ENCODE peak calls at places on chromosomes 7 and 10, in eight cellular contexts. One of them, this sample, is unnamed.

GRCh38 chr7:106178593-106179134 is 66.6 kb upstream of the SYPL1 start:
- DNase-seq in dorsolateral prefrontal cortex: no peak
- DNase-seq in cardiac muscle cell: peak; percentile 83
- DNase-seq in endothelial cell of umbilical vein: peak; percentile 67
- DNase-seq in Karpas-422: no peak
- DNase-seq in AG04450: no peak
- DNase-seq in GM23248: peak; percentile 62
- DNase-seq in PC-9: peak; percentile 43
- DNase-seq in this sample: peak; percentile 2

GRCh38 chr10:124211921-124212320 is 118.5 kb upstream of the CHST15 start:
- DNase-seq in GM23248: peak; percentile 40
- DNase-seq in endothelial cell of umbilical vein: no peak
- DNase-seq in AG04450: no peak
- DNase-seq in Karpas-422: no peak
- DNase-seq in dorsolateral prefrontal cortex: no peak
- DNase-seq in PC-9: no peak
- DNase-seq in cardiac muscle cell: peak; percentile 20
- DNase-seq in this sample: peak; percentile 41

GRCh38 chr7:51430480-51431086 is 114.0 kb upstream of the COBL start:
- DNase-seq in dorsolateral prefrontal cortex: peak; percentile 71
- DNase-seq in Karpas-422: peak; percentile 87
- DNase-seq in cardiac muscle cell: peak; percentile 51
- DNase-seq in PC-9: peak; percentile 60
- DNase-seq in GM23248: peak; percentile 62
- DNase-seq in AG04450: no peak
- DNase-seq in endothelial cell of umbilical vein: peak; percentile 52
- DNase-seq in this sample: no peak

GRCh38 chr10:70404906-70405824 is 1.2 kb downstream of the EIF4EBP2 start:
- DNase-seq in AG04450: peak; percentile 85
- DNase-seq in GM23248: peak; percentile 97
- DNase-seq in cardiac muscle cell: peak; percentile 99
- DNase-seq in Karpas-422: peak; percentile 74
- DNase-seq in dorsolateral prefrontal cortex: peak; percentile 64
- DNase-seq in PC-9: peak; percentile 94
- DNase-seq in endothelial cell of umbilical vein: peak; percentile 62
- DNase-seq in this sample: peak; percentile 86

GRCh38 chr7:24981544-24981951 is 1.6 kb upstream of the OSBPL3 start:
- DNase-seq in Karpas-422: peak; percentile 64
- DNase-seq in GM23248: peak; percentile 92
- DNase-seq in endothelial cell of umbilical vein: peak; percentile 62
- DNase-seq in AG04450: no peak
- DNase-seq in PC-9: peak; percentile 68
- DNase-seq in dorsolateral prefrontal cortex: peak; percentile 89
- DNase-seq in cardiac muscle cell: peak; percentile 38
- DNase-seq in this sample: peak; percentile 87

GRCh38 chr10:124703778-124704427 is 40.3 kb downstream of the FAM53B start:
- DNase-seq in Karpas-422: no peak
- DNase-seq in AG04450: no peak
- DNase-seq in cardiac muscle cell: peak; percentile 64
- DNase-seq in endothelial cell of umbilical vein: peak; percentile 33
- DNase-seq in PC-9: no peak
- DNase-seq in dorsolateral prefrontal cortex: peak; percentile 65
- DNase-seq in GM23248: no peak
- DNase-seq in this sample: no peak

GRCh38 chr10:124909563-124909962 is 32.4 kb upstream of the ZRANB1 start:
- DNase-seq in endothelial cell of umbilical vein: no peak
- DNase-seq in dorsolateral prefrontal cortex: no peak
- DNase-seq in cardiac muscle cell: no peak
- DNase-seq in GM23248: no peak
- DNase-seq in AG04450: no peak
- DNase-seq in PC-9: no peak
- DNase-seq in Karpas-422: no peak
- DNase-seq in this sample: no peak

GRCh38 chr10:5776150-5776880 is 36.9 kb downstream of the GDI2 start:
- DNase-seq in GM23248: peak; percentile 41
- DNase-seq in AG04450: no peak
- DNase-seq in dorsolateral prefrontal cortex: peak; percentile 26
- DNase-seq in endothelial cell of umbilical vein: no peak
- DNase-seq in cardiac muscle cell: peak; percentile 30
- DNase-seq in PC-9: no peak
- DNase-seq in Karpas-422: no peak
- DNase-seq in this sample: no peak

GRCh38 chr10:100570518-100570865 is 34.7 kb downstream of the HIF1AN start:
- DNase-seq in endothelial cell of umbilical vein: no peak
- DNase-seq in Karpas-422: no peak
- DNase-seq in PC-9: no peak
- DNase-seq in dorsolateral prefrontal cortex: no peak
- DNase-seq in AG04450: no peak
- DNase-seq in cardiac muscle cell: no peak
- DNase-seq in GM23248: no peak
- DNase-seq in this sample: no peak

GRCh38 chr7:73718905-73719805 is at the start of gene STX1A:
- DNase-seq in endothelial cell of umbilical vein: peak; percentile 55
- DNase-seq in GM23248: peak; percentile 93
- DNase-seq in cardiac muscle cell: peak; percentile 75
- DNase-seq in Karpas-422: peak; percentile 88
- DNase-seq in dorsolateral prefrontal cortex: no peak
- DNase-seq in AG04450: no peak
- DNase-seq in PC-9: no peak
- DNase-seq in this sample: peak; percentile 67

DNA sequence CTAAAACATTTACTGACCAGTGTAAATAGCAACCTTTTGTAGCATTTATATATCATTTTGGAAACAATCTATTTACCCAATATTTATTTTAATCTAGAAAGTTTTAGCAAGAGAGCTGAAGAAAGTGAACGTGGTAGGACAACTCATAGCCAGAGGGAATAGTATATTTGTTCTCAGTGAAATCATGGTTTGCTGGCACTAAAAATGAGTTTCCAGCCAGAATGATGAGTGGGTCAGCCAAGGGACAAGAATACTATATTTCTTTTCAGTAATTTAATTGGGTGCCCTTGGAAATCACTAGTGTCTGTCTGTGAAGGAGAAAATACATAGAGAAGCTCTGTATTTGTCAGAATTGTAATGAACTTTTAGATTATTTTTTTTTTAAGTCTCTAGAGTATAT is 74.9 kb downstream of the MINPP1 start:
- DNase-seq in Karpas-422: no peak
- DNase-seq in cardiac muscle cell: peak; percentile 18
- DNase-seq in dorsolateral prefrontal cortex: no peak
- DNase-seq in endothelial cell of umbilical vein: no peak
- DNase-seq in GM23248: peak; percentile 44
- DNase-seq in PC-9: no peak
- DNase-seq in AG04450: no peak
- DNase-seq in this sample: peak; percentile 49
- H3K4me3 ChIP-seq in Karpas-422: no peak overlapping the region
- H3K4me3 ChIP-seq in cardiac muscle cell: no peak overlapping the region
- H3K4me3 ChIP-seq in dorsolateral prefrontal cortex: no peak overlapping the region
- H3K4me3 ChIP-seq in endothelial cell of umbilical vein: no peak overlapping the region
- H3K4me3 ChIP-seq in GM23248: no peak overlapping the region
- H3K4me3 ChIP-seq in PC-9: no peak overlapping the region
- H3K4me3 ChIP-seq in AG04450: no peak overlapping the region
- H3K4me3 ChIP-seq in this sample: peak overlapping the region; percentile 30

GRCh38 chr10:97087296-97087695 is 98.5 kb downstream of the SLIT1 start:
- DNase-seq in endothelial cell of umbilical vein: no peak
- DNase-seq in Karpas-422: no peak
- DNase-seq in GM23248: no peak
- DNase-seq in cardiac muscle cell: no peak
- DNase-seq in dorsolateral prefrontal cortex: no peak
- DNase-seq in AG04450: no peak
- DNase-seq in PC-9: no peak
- DNase-seq in this sample: no peak
- H3K27me3 ChIP-seq in endothelial cell of umbilical vein: peaks cover 7% of the 10 kb centered on the region
- H3K27me3 ChIP-seq in Karpas-422: no peaks in the 10 kb centered on the region
- H3K27me3 ChIP-seq in GM23248: peaks cover 6% of the 10 kb centered on the region
- H3K27me3 ChIP-seq in cardiac muscle cell: no peaks in the 10 kb centered on the region
- H3K27me3 ChIP-seq in dorsolateral prefrontal cortex: no peaks in the 10 kb centered on the region
- H3K27me3 ChIP-seq in AG04450: peaks cover 36% of the 10 kb centered on the region
- H3K27me3 ChIP-seq in PC-9: peaks cover 34% of the 10 kb centered on the region
- H3K27me3 ChIP-seq in this sample: peaks cover 3% of the 10 kb centered on the region

DNA sequence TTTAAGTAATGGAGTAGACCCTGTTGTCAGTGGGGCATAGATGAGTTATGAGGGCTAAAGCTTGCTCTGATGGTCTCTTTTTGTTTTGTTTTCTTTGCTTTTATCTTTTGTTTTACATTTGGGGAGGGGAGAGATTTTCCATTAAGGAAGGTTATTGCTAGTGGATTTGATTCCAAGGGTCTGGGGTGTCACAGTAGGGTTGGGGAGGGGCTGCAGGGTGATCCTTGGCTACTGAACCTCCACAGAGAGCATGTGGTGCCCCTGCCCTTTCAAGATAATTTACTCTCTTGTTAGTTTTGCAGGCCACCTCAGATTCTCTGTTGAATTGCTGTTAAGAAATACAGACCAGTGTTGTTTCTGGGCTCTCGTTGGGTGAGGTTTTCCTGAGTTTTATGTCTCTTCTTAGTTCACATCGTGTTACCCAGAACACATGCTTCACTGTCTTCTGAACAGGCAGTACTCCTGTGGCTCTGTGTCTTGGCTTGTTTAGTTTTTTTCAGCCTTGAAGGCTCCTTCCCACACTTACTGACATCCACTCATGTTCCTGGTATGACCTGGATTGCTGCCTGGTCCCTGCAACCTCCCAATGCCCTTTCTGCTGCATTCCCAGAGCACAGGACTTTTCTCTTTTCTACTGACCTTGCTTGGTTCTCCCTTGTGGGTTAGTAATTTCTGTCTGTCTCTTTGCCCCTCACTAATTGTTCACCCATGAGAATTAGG is 4.3 kb downstream of the KIFBP start:
- DNase-seq in Karpas-422: no peak
- DNase-seq in PC-9: no peak
- DNase-seq in AG04450: peak; percentile 84
- DNase-seq in endothelial cell of umbilical vein: no peak
- DNase-seq in GM23248: peak; percentile 95
- DNase-seq in dorsolateral prefrontal cortex: no peak
- DNase-seq in cardiac muscle cell: peak; percentile 90
- DNase-seq in this sample: peak; percentile 74
- H3K4me3 ChIP-seq in Karpas-422: no peak overlapping the region
- H3K4me3 ChIP-seq in PC-9: no peak overlapping the region
- H3K4me3 ChIP-seq in AG04450: peak overlapping the region; percentile 30
- H3K4me3 ChIP-seq in endothelial cell of umbilical vein: no peak overlapping the region
- H3K4me3 ChIP-seq in GM23248: peak overlapping the region; percentile 44
- H3K4me3 ChIP-seq in dorsolateral prefrontal cortex: no peak overlapping the region
- H3K4me3 ChIP-seq in cardiac muscle cell: no peak overlapping the region
- H3K4me3 ChIP-seq in this sample: no peak overlapping the region

GRCh38 chr7:78487464-78487863 is 688.9 kb downstream of the PHTF2 start:
- DNase-seq in Karpas-422: no peak
- DNase-seq in GM23248: no peak
- DNase-seq in AG04450: no peak
- DNase-seq in cardiac muscle cell: no peak
- DNase-seq in PC-9: no peak
- DNase-seq in dorsolateral prefrontal cortex: no peak
- DNase-seq in endothelial cell of umbilical vein: no peak
- DNase-seq in this sample: no peak
- H3K27me3 ChIP-seq in Karpas-422: no peaks in the 10 kb centered on the region
- H3K27me3 ChIP-seq in GM23248: no peaks in the 10 kb centered on the region
- H3K27me3 ChIP-seq in AG04450: no peaks in the 10 kb centered on the region
- H3K27me3 ChIP-seq in cardiac muscle cell: no peaks in the 10 kb centered on the region
- H3K27me3 ChIP-seq in PC-9: no peaks in the 10 kb centered on the region
- H3K27me3 ChIP-seq in dorsolateral prefrontal cortex: no peaks in the 10 kb centered on the region
- H3K27me3 ChIP-seq in endothelial cell of umbilical vein: no peaks in the 10 kb centered on the region
- H3K27me3 ChIP-seq in this sample: no peaks in the 10 kb centered on the region

This sample was measured in MG63.